ENCODE peak calls at places on chromosomes 2 and 18, in ten cellular contexts. T is Ammon's horn, X is SK-N-MC, O is pons, U is T-helper 2 cell, E is left lobe of liver, H is neuronal stem cell, Z is D341Med, D is aorta, B is HT1080. W is an unnamed sample.
A peak's percentile ranks its signal among the peaks of the same experiment; 100 is the strongest.

GRCh38 chr18:3450358-3451107 is 561 bp downstream of the TGIF1 start:
- DNase-seq in O (peak; percentile 64), H (peak; percentile 23), Z (peak; percentile 70), D (peak; percentile 89), T (peak; percentile 73), U (peak; percentile 74), X (no peak), E (peak; percentile 78), B (peak; percentile 43), W (peak; percentile 88)

GRCh38 chr2:134926231-134926931 is 7.8 kb downstream of the CCNT2 start:
- DNase-seq in O (no peak), Z (no peak), D (no peak), X (no peak), E (no peak), T (no peak), B (no peak), H (no peak), U (no peak), W (peak; percentile 20)

GRCh38 chr2:73175663-73176204 is 26.6 kb upstream of the NOTO start:
- DNase-seq in X (no peak), U (peak; percentile 81), O (peak; percentile 14), T (peak; percentile 48), D (peak; percentile 87), E (peak; percentile 80), Z (peak; percentile 84), B (no peak), H (peak; percentile 54), W (peak; percentile 54)

GRCh38 chr2:44191739-44192138 is 23.1 kb downstream of the PPM1B start:
- DNase-seq in E (no peak), D (no peak), T (no peak), O (no peak), Z (no peak), X (no peak), B (no peak), U (peak; percentile 48), H (no peak), W (no peak)

GRCh38 chr2:109611467-109612095 is 2.2 kb downstream of the SEPTIN10 start:
- DNase-seq in D (no peak), X (no peak), Z (no peak), T (no peak), E (no peak), U (peak; percentile 43), O (peak; percentile 25), B (peak; percentile 49), H (no peak), W (peak; percentile 70)

GRCh38 chr2:45533771-45534170 is 77.3 kb downstream of the SRBD1 start:
- DNase-seq in B (no peak), U (no peak), T (no peak), H (no peak), D (no peak), E (no peak), O (no peak), X (no peak), Z (no peak), W (peak; percentile 18)

GRCh38 chr2:42809131-42809875 is 16.9 kb upstream of the HAAO start:
- DNase-seq in T (no peak), B (no peak), X (no peak), U (peak; percentile 81), H (no peak), D (peak; percentile 92), Z (no peak), O (peak; percentile 70), E (no peak), W (peak; percentile 87)

GRCh38 chr2:8276071-8276470 is 405.8 kb upstream of the ID2 start:
- DNase-seq in B (no peak), E (no peak), U (no peak), Z (no peak), H (no peak), D (no peak), T (no peak), O (no peak), X (no peak), W (no peak)

GRCh38 chr2:159013103-159013502 is 44.7 kb downstream of the TANC1 start:
- DNase-seq in U (no peak), T (peak; percentile 47), Z (no peak), E (no peak), D (no peak), O (no peak), H (no peak), X (no peak), B (no peak), W (no peak)

W was measured in choroid plexus epithelial cell.